ENCODE peak calls at places on chromosomes 11 and 22, in nine cellular contexts. One of them, this sample, is unnamed.
A peak's percentile ranks its signal among the peaks of the same experiment; 100 is the strongest.

GRCh38 chr11:16891964-16892363 is 122.2 kb downstream of the PLEKHA7 start:
- DNase-seq in neural progenitor cell: no peak
- DNase-seq in SK-N-SH: no peak
- DNase-seq in CD8-positive, alpha-beta memory T cell: no peak
- DNase-seq in HCT116: no peak
- DNase-seq in left ventricle myocardium inferior: no peak
- DNase-seq in cardiac muscle cell: no peak
- DNase-seq in CD8-positive, alpha-beta T cell: no peak
- DNase-seq in kidney: no peak
- DNase-seq in this sample: no peak

GRCh38 chr11:76803811-76804600 is 20.9 kb downstream of the TSKU start:
- DNase-seq in neural progenitor cell: no peak
- DNase-seq in SK-N-SH: no peak
- DNase-seq in CD8-positive, alpha-beta memory T cell: peak; percentile 65
- DNase-seq in HCT116: no peak
- DNase-seq in left ventricle myocardium inferior: no peak
- DNase-seq in cardiac muscle cell: no peak
- DNase-seq in CD8-positive, alpha-beta T cell: no peak
- DNase-seq in kidney: no peak
- DNase-seq in this sample: peak; percentile 41

GRCh38 chr11:60343094-60343704 is 16.1 kb downstream of the MS4A6E start:
- DNase-seq in neural progenitor cell: peak; percentile 11
- DNase-seq in SK-N-SH: no peak
- DNase-seq in CD8-positive, alpha-beta memory T cell: no peak
- DNase-seq in HCT116: peak; percentile 27
- DNase-seq in left ventricle myocardium inferior: no peak
- DNase-seq in cardiac muscle cell: peak; percentile 13
- DNase-seq in CD8-positive, alpha-beta T cell: no peak
- DNase-seq in kidney: no peak
- DNase-seq in this sample: no peak

GRCh38 chr11:62556872-62557631 is 10.4 kb upstream of the AHNAK start:
- DNase-seq in neural progenitor cell: no peak
- DNase-seq in SK-N-SH: no peak
- DNase-seq in CD8-positive, alpha-beta memory T cell: no peak
- DNase-seq in HCT116: no peak
- DNase-seq in left ventricle myocardium inferior: no peak
- DNase-seq in cardiac muscle cell: no peak
- DNase-seq in CD8-positive, alpha-beta T cell: peak; percentile 31
- DNase-seq in kidney: peak; percentile 56
- DNase-seq in this sample: no peak

GRCh38 chr11:113979427-113979826 is 4.5 kb downstream of the HTR3A start:
- DNase-seq in neural progenitor cell: no peak
- DNase-seq in SK-N-SH: no peak
- DNase-seq in CD8-positive, alpha-beta memory T cell: no peak
- DNase-seq in HCT116: no peak
- DNase-seq in left ventricle myocardium inferior: no peak
- DNase-seq in cardiac muscle cell: no peak
- DNase-seq in CD8-positive, alpha-beta T cell: no peak
- DNase-seq in kidney: no peak
- DNase-seq in this sample: no peak

GRCh38 chr11:36564376-36565032 is 3.3 kb upstream of the RAG1 start:
- DNase-seq in neural progenitor cell: peak; percentile 78
- DNase-seq in SK-N-SH: peak; percentile 70
- DNase-seq in CD8-positive, alpha-beta memory T cell: peak; percentile 30
- DNase-seq in HCT116: peak; percentile 24
- DNase-seq in left ventricle myocardium inferior: no peak
- DNase-seq in cardiac muscle cell: peak; percentile 79
- DNase-seq in CD8-positive, alpha-beta T cell: peak; percentile 17
- DNase-seq in kidney: no peak
- DNase-seq in this sample: no peak

GRCh38 chr22:31682751-31683150 is 20.7 kb upstream of the PISD start:
- DNase-seq in neural progenitor cell: no peak
- DNase-seq in SK-N-SH: no peak
- DNase-seq in CD8-positive, alpha-beta memory T cell: no peak
- DNase-seq in HCT116: no peak
- DNase-seq in left ventricle myocardium inferior: no peak
- DNase-seq in cardiac muscle cell: no peak
- DNase-seq in CD8-positive, alpha-beta T cell: no peak
- DNase-seq in kidney: peak; percentile 46
- DNase-seq in this sample: no peak

GRCh38 chr11:65637794-65638317 is at the start of gene SIPA1:
- DNase-seq in neural progenitor cell: peak; percentile 95
- DNase-seq in SK-N-SH: peak; percentile 96
- DNase-seq in CD8-positive, alpha-beta memory T cell: peak; percentile 77
- DNase-seq in HCT116: peak; percentile 73
- DNase-seq in left ventricle myocardium inferior: peak; percentile 79
- DNase-seq in cardiac muscle cell: peak; percentile 89
- DNase-seq in CD8-positive, alpha-beta T cell: peak; percentile 64
- DNase-seq in kidney: peak; percentile 93
- DNase-seq in this sample: peak; percentile 95

GRCh38 chr11:8745431-8745986 is 62.9 kb downstream of the RPL27A start:
- DNase-seq in neural progenitor cell: no peak
- DNase-seq in SK-N-SH: no peak
- DNase-seq in CD8-positive, alpha-beta memory T cell: no peak
- DNase-seq in HCT116: no peak
- DNase-seq in left ventricle myocardium inferior: no peak
- DNase-seq in cardiac muscle cell: no peak
- DNase-seq in CD8-positive, alpha-beta T cell: no peak
- DNase-seq in kidney: no peak
- DNase-seq in this sample: no peak

GRCh38 chr11:100576044-100577021 is 110.8 kb upstream of the ARHGAP42 start:
- DNase-seq in neural progenitor cell: peak; percentile 64
- DNase-seq in SK-N-SH: peak; percentile 16
- DNase-seq in CD8-positive, alpha-beta memory T cell: no peak
- DNase-seq in HCT116: peak; percentile 43
- DNase-seq in left ventricle myocardium inferior: no peak
- DNase-seq in cardiac muscle cell: peak; percentile 68
- DNase-seq in CD8-positive, alpha-beta T cell: no peak
- DNase-seq in kidney: no peak
- DNase-seq in this sample: no peak

GRCh38 chr11:95228081-95228859 is 2.7 kb downstream of the SESN3 start:
- DNase-seq in neural progenitor cell: no peak
- DNase-seq in SK-N-SH: no peak
- DNase-seq in CD8-positive, alpha-beta memory T cell: no peak
- DNase-seq in HCT116: no peak
- DNase-seq in left ventricle myocardium inferior: no peak
- DNase-seq in cardiac muscle cell: no peak
- DNase-seq in CD8-positive, alpha-beta T cell: no peak
- DNase-seq in kidney: no peak
- DNase-seq in this sample: no peak

GRCh38 chr11:130631119-130631518 is 182.7 kb downstream of the ADAMTS15 start:
- DNase-seq in neural progenitor cell: no peak
- DNase-seq in SK-N-SH: no peak
- DNase-seq in CD8-positive, alpha-beta memory T cell: no peak
- DNase-seq in HCT116: peak; percentile 52
- DNase-seq in left ventricle myocardium inferior: no peak
- DNase-seq in cardiac muscle cell: no peak
- DNase-seq in CD8-positive, alpha-beta T cell: no peak
- DNase-seq in kidney: no peak
- DNase-seq in this sample: no peak

GRCh38 chr11:98153752-98154151 is 867.0 kb upstream of the CNTN5 start:
- DNase-seq in neural progenitor cell: no peak
- DNase-seq in SK-N-SH: no peak
- DNase-seq in CD8-positive, alpha-beta memory T cell: no peak
- DNase-seq in HCT116: no peak
- DNase-seq in left ventricle myocardium inferior: no peak
- DNase-seq in cardiac muscle cell: no peak
- DNase-seq in CD8-positive, alpha-beta T cell: no peak
- DNase-seq in kidney: no peak
- DNase-seq in this sample: no peak
- H3K9me3 ChIP-seq in neural progenitor cell: no peaks in the 10 kb centered on the region
- H3K9me3 ChIP-seq in SK-N-SH: no peaks in the 10 kb centered on the region
- H3K9me3 ChIP-seq in CD8-positive, alpha-beta memory T cell: no peaks in the 10 kb centered on the region
- H3K9me3 ChIP-seq in HCT116: no peaks in the 10 kb centered on the region
- H3K9me3 ChIP-seq in left ventricle myocardium inferior: peaks cover 20% of the 10 kb centered on the region
- H3K9me3 ChIP-seq in cardiac muscle cell: no peaks in the 10 kb centered on the region
- H3K9me3 ChIP-seq in CD8-positive, alpha-beta T cell: no peaks in the 10 kb centered on the region
- H3K9me3 ChIP-seq in kidney: no peaks in the 10 kb centered on the region
- H3K9me3 ChIP-seq in this sample: no peaks in the 10 kb centered on the region

GRCh38 chr11:3356858-3357257 is 22.1 kb downstream of the ZNF195 start:
- DNase-seq in neural progenitor cell: no peak
- DNase-seq in SK-N-SH: no peak
- DNase-seq in CD8-positive, alpha-beta memory T cell: no peak
- DNase-seq in HCT116: no peak
- DNase-seq in left ventricle myocardium inferior: no peak
- DNase-seq in cardiac muscle cell: no peak
- DNase-seq in CD8-positive, alpha-beta T cell: no peak
- DNase-seq in kidney: no peak
- DNase-seq in this sample: no peak

GRCh38 chr11:3359092-3359824 is 19.7 kb downstream of the ZNF195 start:
- DNase-seq in neural progenitor cell: no peak
- DNase-seq in SK-N-SH: no peak
- DNase-seq in CD8-positive, alpha-beta memory T cell: no peak
- DNase-seq in HCT116: no peak
- DNase-seq in left ventricle myocardium inferior: no peak
- DNase-seq in cardiac muscle cell: no peak
- DNase-seq in CD8-positive, alpha-beta T cell: no peak
- DNase-seq in kidney: no peak
- DNase-seq in this sample: no peak

GRCh38 chr11:3353066-3353465 is 25.9 kb downstream of the ZNF195 start:
- DNase-seq in neural progenitor cell: no peak
- DNase-seq in SK-N-SH: no peak
- DNase-seq in CD8-positive, alpha-beta memory T cell: no peak
- DNase-seq in HCT116: no peak
- DNase-seq in left ventricle myocardium inferior: no peak
- DNase-seq in cardiac muscle cell: no peak
- DNase-seq in CD8-positive, alpha-beta T cell: no peak
- DNase-seq in kidney: no peak
- DNase-seq in this sample: no peak

GRCh38 chr11:3357302-3357701 is 21.6 kb downstream of the ZNF195 start:
- DNase-seq in neural progenitor cell: no peak
- DNase-seq in SK-N-SH: no peak
- DNase-seq in CD8-positive, alpha-beta memory T cell: no peak
- DNase-seq in HCT116: no peak
- DNase-seq in left ventricle myocardium inferior: no peak
- DNase-seq in cardiac muscle cell: no peak
- DNase-seq in CD8-positive, alpha-beta T cell: no peak
- DNase-seq in kidney: no peak
- DNase-seq in this sample: no peak

GRCh38 chr11:3357994-3358676 is 20.8 kb downstream of the ZNF195 start:
- DNase-seq in neural progenitor cell: no peak
- DNase-seq in SK-N-SH: no peak
- DNase-seq in CD8-positive, alpha-beta memory T cell: no peak
- DNase-seq in HCT116: no peak
- DNase-seq in left ventricle myocardium inferior: no peak
- DNase-seq in cardiac muscle cell: no peak
- DNase-seq in CD8-positive, alpha-beta T cell: no peak
- DNase-seq in kidney: no peak
- DNase-seq in this sample: no peak
- H3K9me3 ChIP-seq in neural progenitor cell: peaks cover 48% of the 10 kb centered on the region
- H3K9me3 ChIP-seq in SK-N-SH: peaks cover 32% of the 10 kb centered on the region
- H3K9me3 ChIP-seq in CD8-positive, alpha-beta memory T cell: peaks cover 73% of the 10 kb centered on the region
- H3K9me3 ChIP-seq in HCT116: peaks cover 71% of the 10 kb centered on the region
- H3K9me3 ChIP-seq in left ventricle myocardium inferior: peaks cover 100% of the 10 kb centered on the region
- H3K9me3 ChIP-seq in cardiac muscle cell: peaks cover 7% of the 10 kb centered on the region
- H3K9me3 ChIP-seq in CD8-positive, alpha-beta T cell: peaks cover 64% of the 10 kb centered on the region
- H3K9me3 ChIP-seq in kidney: peaks cover 20% of the 10 kb centered on the region
- H3K9me3 ChIP-seq in this sample: peaks cover 100% of the 10 kb centered on the region

GRCh38 chr22:48545976-48546375 is 1281.7 kb downstream of the BRD1 start:
- DNase-seq in neural progenitor cell: no peak
- DNase-seq in SK-N-SH: no peak
- DNase-seq in CD8-positive, alpha-beta memory T cell: no peak
- DNase-seq in HCT116: no peak
- DNase-seq in left ventricle myocardium inferior: no peak
- DNase-seq in cardiac muscle cell: no peak
- DNase-seq in CD8-positive, alpha-beta T cell: no peak
- DNase-seq in kidney: no peak
- DNase-seq in this sample: no peak

GRCh38 chr22:48547971-48548370 is 1279.7 kb downstream of the BRD1 start:
- DNase-seq in neural progenitor cell: no peak
- DNase-seq in SK-N-SH: no peak
- DNase-seq in CD8-positive, alpha-beta memory T cell: no peak
- DNase-seq in HCT116: no peak
- DNase-seq in left ventricle myocardium inferior: no peak
- DNase-seq in cardiac muscle cell: no peak
- DNase-seq in CD8-positive, alpha-beta T cell: no peak
- DNase-seq in kidney: no peak
- DNase-seq in this sample: no peak

GRCh38 chr22:48546653-48547424 is 1280.8 kb downstream of the BRD1 start:
- DNase-seq in neural progenitor cell: no peak
- DNase-seq in SK-N-SH: no peak
- DNase-seq in CD8-positive, alpha-beta memory T cell: no peak
- DNase-seq in HCT116: no peak
- DNase-seq in left ventricle myocardium inferior: no peak
- DNase-seq in cardiac muscle cell: no peak
- DNase-seq in CD8-positive, alpha-beta T cell: no peak
- DNase-seq in kidney: no peak
- DNase-seq in this sample: no peak

GRCh38 chr22:48551061-48551460 is 1276.6 kb downstream of the BRD1 start:
- DNase-seq in neural progenitor cell: no peak
- DNase-seq in SK-N-SH: no peak
- DNase-seq in CD8-positive, alpha-beta memory T cell: no peak
- DNase-seq in HCT116: no peak
- DNase-seq in left ventricle myocardium inferior: no peak
- DNase-seq in cardiac muscle cell: no peak
- DNase-seq in CD8-positive, alpha-beta T cell: no peak
- DNase-seq in kidney: no peak
- DNase-seq in this sample: no peak

GRCh38 chr22:48548391-48548790 is 1279.3 kb downstream of the BRD1 start:
- DNase-seq in neural progenitor cell: no peak
- DNase-seq in SK-N-SH: no peak
- DNase-seq in CD8-positive, alpha-beta memory T cell: no peak
- DNase-seq in HCT116: no peak
- DNase-seq in left ventricle myocardium inferior: no peak
- DNase-seq in cardiac muscle cell: no peak
- DNase-seq in CD8-positive, alpha-beta T cell: no peak
- DNase-seq in kidney: no peak
- DNase-seq in this sample: no peak
- H3K9me3 ChIP-seq in neural progenitor cell: no peaks in the 10 kb centered on the region
- H3K9me3 ChIP-seq in SK-N-SH: no peaks in the 10 kb centered on the region
- H3K9me3 ChIP-seq in CD8-positive, alpha-beta memory T cell: no peaks in the 10 kb centered on the region
- H3K9me3 ChIP-seq in HCT116: no peaks in the 10 kb centered on the region
- H3K9me3 ChIP-seq in left ventricle myocardium inferior: no peaks in the 10 kb centered on the region
- H3K9me3 ChIP-seq in cardiac muscle cell: no peaks in the 10 kb centered on the region
- H3K9me3 ChIP-seq in CD8-positive, alpha-beta T cell: no peaks in the 10 kb centered on the region
- H3K9me3 ChIP-seq in kidney: no peaks in the 10 kb centered on the region
- H3K9me3 ChIP-seq in this sample: no peaks in the 10 kb centered on the region

DNA sequence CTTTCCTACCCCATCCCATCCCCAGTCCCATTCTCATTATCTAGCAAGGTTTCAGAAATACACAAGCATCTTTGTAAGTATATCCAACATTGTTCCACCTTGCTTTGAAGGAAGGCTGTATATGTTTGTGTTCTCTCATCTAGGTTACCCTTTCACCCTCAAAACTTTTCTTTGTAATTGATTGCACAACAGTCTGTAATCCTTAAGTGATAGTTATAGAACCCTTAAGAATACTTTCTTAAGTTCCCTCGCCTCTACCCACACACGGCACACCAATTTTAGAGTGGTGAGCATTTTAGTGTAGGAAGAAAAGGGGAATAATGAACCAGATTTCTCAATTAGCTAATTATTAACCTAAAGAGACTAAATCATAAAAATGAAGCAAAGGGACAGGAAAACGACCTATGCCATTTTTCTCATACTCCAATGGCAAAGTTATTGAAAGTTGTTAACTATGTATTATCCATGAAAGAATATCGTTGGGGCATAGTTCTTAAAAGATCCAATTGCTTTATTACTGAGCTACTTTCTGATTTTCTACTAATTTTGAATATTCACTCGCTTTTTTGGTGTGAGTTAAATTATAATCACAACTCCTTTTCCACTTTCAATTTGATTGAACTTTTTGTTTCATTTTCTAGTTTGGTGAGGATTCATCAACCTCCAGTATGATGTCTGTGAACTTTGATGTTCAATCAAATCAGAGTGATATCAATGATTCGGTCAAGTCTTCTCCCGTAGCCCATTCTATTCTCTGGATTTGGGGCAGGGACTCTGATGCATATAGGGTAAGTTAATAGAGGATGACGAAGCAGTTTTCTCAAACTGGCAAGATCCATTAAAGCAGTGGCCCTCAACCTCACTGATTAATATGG is 44.9 kb downstream of the TTC17 start:
- DNase-seq in neural progenitor cell: no peak
- DNase-seq in SK-N-SH: no peak
- DNase-seq in CD8-positive, alpha-beta memory T cell: no peak
- DNase-seq in HCT116: no peak
- DNase-seq in left ventricle myocardium inferior: no peak
- DNase-seq in cardiac muscle cell: no peak
- DNase-seq in CD8-positive, alpha-beta T cell: no peak
- DNase-seq in kidney: no peak
- DNase-seq in this sample: no peak
- H3K9me3 ChIP-seq in neural progenitor cell: no peaks in the 10 kb centered on the region
- H3K9me3 ChIP-seq in SK-N-SH: no peaks in the 10 kb centered on the region
- H3K9me3 ChIP-seq in CD8-positive, alpha-beta memory T cell: no peaks in the 10 kb centered on the region
- H3K9me3 ChIP-seq in HCT116: no peaks in the 10 kb centered on the region
- H3K9me3 ChIP-seq in left ventricle myocardium inferior: no peaks in the 10 kb centered on the region
- H3K9me3 ChIP-seq in cardiac muscle cell: no peaks in the 10 kb centered on the region
- H3K9me3 ChIP-seq in CD8-positive, alpha-beta T cell: no peaks in the 10 kb centered on the region
- H3K9me3 ChIP-seq in kidney: no peaks in the 10 kb centered on the region
- H3K9me3 ChIP-seq in this sample: no peaks in the 10 kb centered on the region

This sample was measured in spleen.